ENCODE peak calls at places on chromosomes 11 and 22, in ten cellular contexts. S is mammary epithelial cell; O is naive thymus-derived CD4-positive, alpha-beta T cell; P is aorta; H is fibroblast of lung; F is uterus; X is A549; J is IMR-90; A is WERI-Rb-1; M is CD8-positive, alpha-beta memory T cell. Y is an unnamed sample.
A peak's percentile ranks its signal among the peaks of the same experiment; 100 is the strongest.

GRCh38 chr11:69630009-69630870 is 10.7 kb upstream of the CCND1 start:
- DNase-seq in S (no peak), O (no peak), P (no peak), H (no peak), F (no peak), X (peak; percentile 47), J (no peak), A (no peak), M (no peak), Y (no peak)

GRCh38 chr11:127226959-127227358 is 226.4 kb upstream of the KIRREL3 start:
- DNase-seq in S (no peak), O (no peak), P (no peak), H (no peak), F (no peak), X (no peak), J (no peak), A (no peak), M (no peak), Y (no peak)

GRCh38 chr11:43542734-43543133 is 137.8 kb upstream of the HSD17B12 start:
- DNase-seq in S (no peak), O (no peak), P (no peak), H (no peak), F (no peak), X (no peak), J (no peak), A (no peak), M (no peak), Y (no peak)

GRCh38 chr11:69667619-69668604 is 7.2 kb downstream of the LTO1 start:
- DNase-seq in S (no peak), O (no peak), P (no peak), H (no peak), F (no peak), X (no peak), J (no peak), A (no peak), M (no peak), Y (no peak)

GRCh38 chr11:10930961-10931760 is 73.3 kb upstream of the ZBED5 start:
- DNase-seq in S (peak; percentile 62), O (peak; percentile 38), P (peak; percentile 81), H (peak; percentile 93), F (peak; percentile 86), X (peak; percentile 82), J (peak; percentile 76), A (peak; percentile 87), M (peak; percentile 57), Y (peak; percentile 15)

GRCh38 chr11:34274712-34275398 is 83.0 kb downstream of the ABTB2 start:
- DNase-seq in S (peak; percentile 99), O (no peak), P (peak; percentile 93), H (peak; percentile 97), F (peak; percentile 97), X (peak; percentile 94), J (peak; percentile 98), A (no peak), M (no peak), Y (peak; percentile 72)

GRCh38 chr11:115276799-115277198 is 227.4 kb downstream of the CADM1 start:
- DNase-seq in S (no peak), O (no peak), P (no peak), H (no peak), F (no peak), X (no peak), J (no peak), A (no peak), M (no peak), Y (no peak)

GRCh38 chr22:17672417-17672991 is 33.9 kb downstream of the BCL2L13 start:
- DNase-seq in S (no peak), O (no peak), P (no peak), H (peak; percentile 42), F (no peak), X (no peak), J (peak; percentile 37), A (no peak), M (no peak), Y (no peak)

GRCh38 chr11:65275906-65276305 is 14.1 kb downstream of the POLA2 start:
- DNase-seq in S (no peak), O (no peak), P (no peak), H (no peak), F (no peak), X (no peak), J (no peak), A (no peak), M (no peak), Y (no peak)

GRCh38 chr22:23315341-23315917 is 135.1 kb downstream of the BCR start:
- DNase-seq in S (peak; percentile 67), O (peak; percentile 29), P (peak; percentile 71), H (peak; percentile 76), F (peak; percentile 69), X (peak; percentile 61), J (peak; percentile 86), A (peak; percentile 97), M (peak; percentile 56), Y (no peak)

GRCh38 chr11:73269353-73270088 is 2.6 kb upstream of the P2RY6 start:
- DNase-seq in S (peak; percentile 19), O (no peak), P (no peak), H (no peak), F (no peak), X (no peak), J (no peak), A (no peak), M (no peak), Y (no peak)

GRCh38 chr11:503179-503981 is 3.7 kb downstream of the RNH1 start:
- DNase-seq in S (no peak), O (no peak), P (peak; percentile 89), H (peak; percentile 78), F (peak; percentile 44), X (no peak), J (peak; percentile 19), A (no peak), M (no peak), Y (peak; percentile 70)

GRCh38 chr22:23386822-23387580 is 193.1 kb downstream of the IGLL1 start:
- DNase-seq in S (no peak), O (no peak), P (peak; percentile 45), H (no peak), F (no peak), X (no peak), J (no peak), A (no peak), M (no peak), Y (no peak)

GRCh38 chr11:82676483-82677094 is 57.1 kb downstream of the FAM181B start:
- DNase-seq in S (no peak), O (no peak), P (no peak), H (no peak), F (no peak), X (no peak), J (no peak), A (no peak), M (no peak), Y (no peak)

GRCh38 chr11:126468102-126468521 is 112.6 kb downstream of the ST3GAL4 start:
- DNase-seq in S (no peak), O (no peak), P (no peak), H (no peak), F (no peak), X (no peak), J (no peak), A (no peak), M (no peak), Y (no peak)

GRCh38 chr11:123176785-123177184 is 18.3 kb downstream of the CLMP start:
- DNase-seq in S (no peak), O (no peak), P (no peak), H (no peak), F (no peak), X (no peak), J (no peak), A (no peak), M (no peak), Y (no peak)

GRCh38 chr11:122863704-122864326 is 18.7 kb upstream of the JHY start:
- DNase-seq in S (no peak), O (no peak), P (peak; percentile 69), H (peak; percentile 65), F (peak; percentile 33), X (peak; percentile 37), J (peak; percentile 50), A (peak; percentile 35), M (peak; percentile 53), Y (no peak)

GRCh38 chr22:28348613-28349012 is 331.0 kb downstream of the TTC28 start:
- DNase-seq in S (no peak), O (no peak), P (no peak), H (no peak), F (no peak), X (no peak), J (no peak), A (no peak), M (no peak), Y (no peak)

DNA sequence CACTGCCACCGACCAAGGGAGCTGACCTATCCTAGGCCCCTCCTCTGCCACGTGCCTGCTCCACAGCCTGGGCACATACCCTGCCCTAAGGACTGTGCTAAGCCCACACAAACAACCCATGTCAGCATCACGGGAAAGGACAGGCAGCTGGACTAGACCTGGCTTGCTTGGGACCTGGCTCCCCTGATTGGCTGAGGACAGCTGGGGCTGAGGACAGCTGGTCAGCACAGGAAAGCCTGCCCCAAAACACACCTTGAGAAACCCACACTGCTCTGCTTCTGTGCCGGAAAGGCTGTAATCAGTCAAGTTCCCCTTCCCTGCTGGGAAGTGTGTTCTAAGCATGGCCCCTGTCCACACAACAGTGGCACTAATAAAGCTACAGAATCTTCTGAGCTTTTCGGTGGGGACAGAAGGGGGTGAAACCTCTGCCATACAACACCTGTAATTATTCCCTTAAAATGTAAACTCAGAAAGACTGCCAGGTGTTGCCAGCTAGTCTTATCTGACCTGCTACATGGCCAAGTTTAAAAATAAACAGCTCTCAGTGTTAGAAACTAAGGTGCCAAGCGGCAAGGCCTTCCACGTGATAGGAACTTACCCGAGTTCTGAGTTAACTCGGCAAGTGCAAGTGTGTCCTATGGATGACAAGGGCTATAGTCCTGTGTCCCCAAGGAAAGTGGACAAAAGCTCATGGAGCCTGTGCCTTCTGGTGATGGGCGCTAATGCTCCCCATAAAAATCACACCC is 35.7 kb upstream of the ARFGAP3 start:
- DNase-seq in S (peak; percentile 4), O (no peak), P (no peak), H (no peak), F (no peak), X (no peak), J (no peak), A (no peak), M (no peak), Y (no peak)
- H3K27ac ChIP-seq in S (no peak overlapping the region), O (no peak overlapping the region), P (no peak overlapping the region), H (no peak overlapping the region), F (no peak overlapping the region), X (no peak overlapping the region), J (no peak overlapping the region), A (no peak overlapping the region), M (no peak overlapping the region), Y (peak overlapping the region; percentile 60)

GRCh38 chr22:46033256-46034200 is 56.6 kb upstream of the WNT7B start:
- DNase-seq in S (no peak), O (no peak), P (no peak), H (peak; percentile 45), F (peak; percentile 13), X (no peak), J (peak; percentile 72), A (no peak), M (no peak), Y (no peak)
- H3K27ac ChIP-seq in S (no peak overlapping the region), O (no peak overlapping the region), P (no peak overlapping the region), H (no peak overlapping the region), F (no peak overlapping the region), X (no peak overlapping the region), J (no peak overlapping the region), A (no peak overlapping the region), M (no peak overlapping the region), Y (no peak overlapping the region)

GRCh38 chr22:44309137-44309536 is 3.6 kb downstream of the SHISAL1 start:
- DNase-seq in S (peak; percentile 97), O (no peak), P (peak; percentile 68), H (peak; percentile 89), F (peak; percentile 88), X (peak; percentile 53), J (peak; percentile 98), A (peak; percentile 86), M (peak; percentile 56), Y (no peak)
- H3K27ac ChIP-seq in S (peak overlapping the region; percentile 12), O (no peak overlapping the region), P (no peak overlapping the region), H (peak overlapping the region; percentile 57), F (peak overlapping the region; percentile 99), X (peak overlapping the region; percentile 74), J (peak overlapping the region; percentile 46), A (peak overlapping the region; percentile 23), M (no peak overlapping the region), Y (no peak overlapping the region)

GRCh38 chr11:46677991-46678740 is 22.3 kb downstream of the ARHGAP1 start:
- DNase-seq in S (no peak), O (no peak), P (peak; percentile 31), H (no peak), F (no peak), X (peak; percentile 30), J (peak; percentile 60), A (peak; percentile 31), M (no peak), Y (no peak)
- H3K27ac ChIP-seq in S (no peak overlapping the region), O (no peak overlapping the region), P (no peak overlapping the region), H (no peak overlapping the region), F (peak overlapping the region; percentile 4), X (no peak overlapping the region), J (no peak overlapping the region), A (no peak overlapping the region), M (no peak overlapping the region), Y (peak overlapping the region; percentile 64)

Y was measured in substantia nigra.